ENCODE peak calls at places on chromosomes 12 and 14, in five cellular contexts. P is right atrium auricular region, O is ovary, T is A549, U is tibial artery. C is an unnamed sample.

GRCh38 chr14:77043177-77043983 is 14.9 kb upstream of the IRF2BPL start:
- DNase-seq in T (peak), P (no peak), O (peak), U (no peak), C (peak)

GRCh38 chr14:75307700-75308379 is 29.2 kb downstream of the FOS start:
- DNase-seq in T (peak), P (peak), O (peak), U (peak), C (peak)

GRCh38 chr14:65788876-65789859 is 376.6 kb downstream of the FUT8 start:
- DNase-seq in T (no peak), O (no peak), P (no peak), U (no peak), C (peak)

GRCh38 chr12:104746689-104747088 is 211.4 kb downstream of the SLC41A2 start:
- DNase-seq in U (no peak), T (no peak), O (no peak), P (no peak), C (no peak)

GRCh38 chr14:68231832-68232642 is 412.5 kb downstream of the RAD51B start:
- DNase-seq in T (peak), P (no peak), O (no peak), U (no peak), C (no peak)

GRCh38 chr12:88377973-88378372 is 202.3 kb downstream of the KITLG start:
- DNase-seq in P (no peak), O (no peak), U (no peak), T (no peak), C (no peak)

GRCh38 chr14:69921052-69921451 is 41.8 kb downstream of the SMOC1 start:
- DNase-seq in P (no peak), O (no peak), U (no peak), T (no peak), C (no peak)

GRCh38 chr12:51897181-51897580 is 9.3 kb downstream of the ANKRD33 start:
- DNase-seq in T (no peak), O (no peak), U (peak), P (no peak), C (peak)

GRCh38 chr12:65741662-65742480 is 82.4 kb upstream of the HMGA2 start:
- DNase-seq in O (peak), T (peak), U (peak), P (no peak), C (no peak)

GRCh38 chr12:65740506-65740872 is 83.8 kb upstream of the HMGA2 start:
- DNase-seq in P (no peak), T (no peak), O (no peak), U (no peak), C (no peak)

GRCh38 chr12:65739606-65740005 is 84.7 kb upstream of the HMGA2 start:
- DNase-seq in T (no peak), O (no peak), U (no peak), P (no peak), C (no peak)

GRCh38 chr12:65740873-65741600 is 83.2 kb upstream of the HMGA2 start:
- DNase-seq in T (peak), U (peak), O (peak), P (no peak), C (no peak)

DNA sequence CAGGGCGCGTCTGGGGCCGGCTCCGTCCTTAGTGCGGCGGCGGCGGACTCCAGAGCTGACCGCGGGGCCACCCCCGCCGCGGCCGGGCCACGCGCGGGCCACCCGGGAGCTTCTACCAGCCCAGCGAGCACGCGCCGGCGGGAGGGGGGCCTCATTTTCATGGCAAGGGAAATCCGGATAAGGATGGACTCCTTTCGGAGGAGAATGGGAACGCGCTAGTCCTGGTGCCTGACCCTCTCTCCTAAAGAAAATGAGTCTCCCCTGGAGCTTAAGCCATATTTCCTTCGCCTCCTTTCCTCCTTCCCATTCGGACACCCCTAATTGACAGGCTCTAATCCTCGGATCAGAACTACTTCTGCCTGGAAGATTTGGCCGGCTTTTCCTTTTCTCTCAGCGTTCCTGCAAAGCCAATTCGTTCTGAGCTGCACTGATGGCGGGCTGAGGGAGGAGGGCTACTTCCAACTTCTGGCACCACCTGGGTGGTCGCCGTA is 81.8 kb upstream of the HMGA2 start:
- DNase-seq in O (no peak), T (no peak), U (no peak), P (no peak), C (no peak)
- H3K4me3 ChIP-seq in O (peak), T (peak), U (peak), P (peak), C (peak)

GRCh38 chr14:93970967-93971634 is 5.3 kb downstream of the ASB2 start:
- DNase-seq in O (no peak), P (no peak), T (no peak), U (no peak), C (no peak)
- TF ChIP-seq CTCF in O (no peak), P (no peak), T (no peak), U (no peak), C (no peak)

DNA sequence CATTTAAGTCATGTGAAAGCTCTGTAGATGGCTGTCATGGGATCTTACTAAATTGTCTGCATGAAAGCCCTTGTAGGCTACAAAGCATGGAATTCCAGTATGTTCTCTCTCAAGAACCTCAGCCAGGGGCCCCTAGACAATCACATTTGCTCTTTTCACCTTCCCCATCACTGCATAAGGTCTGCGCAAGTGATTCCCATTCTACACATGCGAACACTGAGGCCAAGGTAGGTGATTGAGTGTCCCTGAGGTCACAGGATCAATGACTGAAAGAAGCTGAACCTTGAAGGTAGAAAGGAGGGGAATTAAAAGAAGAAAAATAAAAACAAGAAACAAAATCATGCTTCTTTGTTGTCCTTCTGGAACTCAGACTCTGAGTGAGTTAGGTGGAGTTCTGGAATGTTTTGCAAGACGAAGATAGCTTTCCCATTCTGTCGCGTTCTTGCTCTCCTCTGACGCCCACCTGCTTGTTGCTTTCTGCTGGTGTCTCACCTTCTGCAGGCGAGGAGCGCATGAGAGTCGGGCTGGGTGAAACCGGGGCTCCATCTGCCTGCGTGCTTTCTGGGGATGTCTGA is 79.9 kb downstream of the SPRING1 start:
- DNase-seq in P (no peak), O (no peak), U (no peak), T (no peak), C (no peak)
- H3K4me3 ChIP-seq in P (peak), O (no peak), U (peak), T (no peak), C (peak)

GRCh38 chr12:20220339-20220738 is 148.0 kb upstream of the PDE3A start:
- DNase-seq in P (no peak), T (peak), U (no peak), O (no peak), C (no peak)
- TF ChIP-seq CTCF in P (no peak), T (no peak), U (no peak), O (no peak), C (no peak)

GRCh38 chr12:22477894-22478287 is 66.5 kb downstream of the C2CD5 start:
- DNase-seq in T (no peak), P (no peak), U (no peak), O (no peak), C (no peak)
- H3K4me3 ChIP-seq in T (no peak), P (no peak), U (no peak), O (no peak), C (no peak)

GRCh38 chr14:39581474-39581873 is 149.2 kb upstream of the FBXO33 start:
- DNase-seq in T (no peak), O (no peak), U (no peak), P (no peak), C (no peak)
- TF ChIP-seq CTCF in T (peak), O (no peak), U (no peak), P (no peak), C (no peak)

GRCh38 chr14:59704054-59704453 is 127.4 kb upstream of the CCDC175 start:
- DNase-seq in O (no peak), U (peak), P (no peak), T (no peak), C (no peak)

GRCh38 chr14:59705866-59706265 is 129.3 kb upstream of the CCDC175 start:
- DNase-seq in U (no peak), T (no peak), P (no peak), O (no peak), C (no peak)

GRCh38 chr14:59711083-59711482 is 134.5 kb upstream of the CCDC175 start:
- DNase-seq in T (no peak), P (no peak), O (no peak), U (no peak), C (no peak)

GRCh38 chr14:59705245-59705644 is 128.6 kb upstream of the CCDC175 start:
- DNase-seq in U (no peak), O (no peak), P (no peak), T (no peak), C (no peak)

GRCh38 chr14:59707778-59708635 is 131.4 kb upstream of the CCDC175 start:
- DNase-seq in O (no peak), P (no peak), T (no peak), U (no peak), C (no peak)
- H3K4me3 ChIP-seq in O (no peak), P (no peak), T (no peak), U (no peak), C (no peak)

GRCh38 chr12:91991397-91992187 is 154.1 kb downstream of the BTG1 start:
- DNase-seq in T (peak), P (no peak), U (no peak), O (no peak), C (no peak)
- TF ChIP-seq CTCF in T (no peak), P (no peak), U (no peak), O (no peak), C (no peak)

DNA sequence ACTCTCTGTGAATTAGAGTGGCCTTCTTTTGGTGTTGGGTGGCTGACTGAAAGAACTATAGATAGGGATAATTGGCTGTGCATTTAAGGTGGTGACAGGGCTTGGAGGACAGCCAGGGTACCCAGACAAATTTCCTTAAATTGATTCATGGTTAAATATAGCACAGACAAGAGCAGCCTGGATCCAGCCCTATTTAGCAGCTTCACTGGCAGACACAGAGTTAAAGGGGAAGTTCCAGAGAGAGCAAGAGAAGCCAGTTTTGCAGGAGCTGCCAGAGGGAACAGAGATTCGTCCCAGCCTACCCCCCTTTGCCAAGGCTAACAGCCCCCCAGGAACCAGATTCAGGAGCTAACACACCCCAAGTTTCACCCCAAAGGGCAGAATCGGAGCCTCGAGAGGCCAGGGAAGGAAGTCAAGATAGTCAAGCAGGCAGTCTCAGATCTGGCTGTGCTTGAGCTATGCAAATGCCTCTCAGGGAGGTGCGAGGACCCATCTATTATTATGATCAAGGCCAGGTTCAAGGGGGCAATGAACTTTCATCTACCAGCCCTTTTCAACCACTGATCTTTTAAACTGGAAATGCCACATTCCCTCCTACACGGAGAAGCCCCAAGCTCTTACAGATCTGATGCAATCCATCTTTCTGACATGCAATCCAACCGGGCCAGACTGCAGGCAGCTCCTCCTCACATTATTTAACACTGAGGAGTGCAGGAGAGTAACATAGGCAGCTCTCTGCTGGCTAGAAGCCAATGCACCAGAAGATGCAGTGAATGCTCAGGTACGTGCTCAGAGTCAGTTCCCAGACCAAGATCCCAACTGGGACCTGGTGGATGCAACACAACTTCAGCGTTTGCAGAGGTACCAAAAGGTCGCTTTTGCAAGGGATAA is 58.2 kb downstream of the DHRS2 start:
- DNase-seq in T (peak), P (no peak), O (no peak), U (no peak), C (no peak)
- H3K4me3 ChIP-seq in T (no peak), P (peak), O (no peak), U (no peak), C (peak)